ENCODE peak calls at places on chromosome 22, in eight cellular contexts. V, M, C, Q, N, Y, F and B are unnamed samples.

GRCh38 chr22:36386900-36387663 is 685 bp downstream of the MYH9 start:
- DNase-seq in F (peak; percentile 81), Q (peak; percentile 50), C (no peak), N (peak; percentile 67), Y (no peak), V (no peak), M (no peak), B (peak; percentile 74)

GRCh38 chr22:43263645-43264514 is 76.9 kb upstream of the TTLL12 start:
- DNase-seq in N (peak; percentile 88), Y (no peak), Q (peak; percentile 78), F (peak; percentile 43), V (no peak), M (peak; percentile 79), C (peak; percentile 63), B (peak; percentile 87)

GRCh38 chr22:19037282-19038163 is 84.7 kb downstream of the DGCR2 start:
- DNase-seq in M (no peak), F (no peak), Q (no peak), N (no peak), Y (no peak), V (no peak), C (no peak), B (no peak)

GRCh38 chr22:21582801-21583740 is 15.6 kb downstream of the UBE2L3 start:
- DNase-seq in Q (no peak), C (no peak), F (no peak), V (no peak), M (no peak), Y (no peak), N (no peak), B (no peak)

GRCh38 chr22:39666926-39667325 is 96.4 kb downstream of the CACNA1I start:
- DNase-seq in F (no peak), Y (no peak), V (no peak), N (no peak), C (no peak), Q (no peak), M (no peak), B (no peak)

GRCh38 chr22:36288571-36289405 is 35.9 kb downstream of the APOL1 start:
- DNase-seq in M (no peak), C (no peak), F (peak; percentile 25), V (no peak), Q (no peak), N (no peak), Y (no peak), B (no peak)

GRCh38 chr22:25139062-25139461 is 60.6 kb upstream of the CRYBB3 start:
- DNase-seq in Y (no peak), M (no peak), F (peak; percentile 48), N (no peak), C (no peak), V (no peak), Q (no peak), B (no peak)

GRCh38 chr22:23804781-23805291 is 18.1 kb downstream of the SMARCB1 start:
- DNase-seq in M (no peak), C (no peak), N (no peak), Q (no peak), V (no peak), F (no peak), Y (no peak), B (no peak)

GRCh38 chr22:43624144-43624998 is 187.7 kb downstream of the EFCAB6 start:
- DNase-seq in N (no peak), Y (no peak), V (no peak), C (no peak), F (no peak), Q (peak; percentile 44), M (no peak), B (no peak)

GRCh38 chr22:25759825-25760231 is 17.8 kb downstream of the MYO18B start:
- DNase-seq in V (peak; percentile 83), M (peak; percentile 71), F (no peak), Q (peak; percentile 92), Y (no peak), C (no peak), N (no peak), B (no peak)

GRCh38 chr22:17281026-17281809 is 62.0 kb upstream of the ADA2 start:
- DNase-seq in Q (no peak), C (no peak), Y (no peak), V (no peak), N (no peak), F (no peak), M (no peak), B (no peak)